ENCODE peak calls at places on chromosomes 5 and 9, in nine cellular contexts. Q is HepG2, T is ovary, J is stomach, U is transverse colon, D is GM12878, K is SK-N-SH, I is sigmoid colon, S is suprapubic skin. P is an unnamed sample.
A peak's percentile ranks its signal among the peaks of the same experiment; 100 is the strongest.

GRCh38 chr5:14464661-14465060 is 116.9 kb upstream of the OTULINL start:
- DNase-seq in Q (no peak), T (no peak), J (no peak), U (no peak), D (no peak), K (no peak), I (no peak), S (no peak), P (no peak)

GRCh38 chr9:132235894-132236661 is 74.2 kb downstream of the NTNG2 start:
- DNase-seq in Q (peak; percentile 46), T (peak; percentile 85), J (peak; percentile 87), U (peak; percentile 74), D (no peak), K (peak; percentile 85), I (peak; percentile 81), S (no peak), P (peak; percentile 46)

GRCh38 chr5:72661405-72661804 is 154.2 kb upstream of the ZNF366 start:
- DNase-seq in Q (no peak), T (no peak), J (no peak), U (no peak), D (no peak), K (no peak), I (no peak), S (no peak), P (no peak)

GRCh38 chr9:36844961-36845360 is 189.1 kb downstream of the PAX5 start:
- DNase-seq in Q (no peak), T (no peak), J (no peak), U (no peak), D (no peak), K (no peak), I (no peak), S (no peak), P (no peak)

GRCh38 chr9:20512636-20513035 is 109.7 kb downstream of the MLLT3 start:
- DNase-seq in Q (no peak), T (no peak), J (no peak), U (no peak), D (no peak), K (no peak), I (no peak), S (no peak), P (no peak)

GRCh38 chr9:130448771-130449170 is 4.0 kb downstream of the ASS1 start:
- DNase-seq in Q (no peak), T (no peak), J (no peak), U (no peak), D (no peak), K (no peak), I (no peak), S (no peak), P (no peak)

GRCh38 chr5:8949908-8950307 is 596.0 kb downstream of the SEMA5A start:
- DNase-seq in Q (no peak), T (no peak), J (no peak), U (no peak), D (peak; percentile 71), K (no peak), I (no peak), S (no peak), P (no peak)

GRCh38 chr5:135713516-135713915 is 120.9 kb upstream of the SLC25A48 start:
- DNase-seq in Q (no peak), T (no peak), J (no peak), U (no peak), D (no peak), K (no peak), I (no peak), S (peak; percentile 0), P (no peak)

GRCh38 chr9:90642570-90643539 is at the start of gene DIRAS2:
- DNase-seq in Q (no peak), T (peak; percentile 37), J (peak; percentile 67), U (peak; percentile 54), D (no peak), K (peak; percentile 85), I (no peak), S (no peak), P (no peak)

GRCh38 chr5:141778211-141778610 is 96.2 kb upstream of the ARAP3 start:
- DNase-seq in Q (no peak), T (peak; percentile 39), J (no peak), U (no peak), D (no peak), K (no peak), I (no peak), S (no peak), P (no peak)

GRCh38 chr9:77752566-77752965 is 104.4 kb upstream of the GNA14 start:
- DNase-seq in Q (no peak), T (no peak), J (no peak), U (no peak), D (no peak), K (no peak), I (no peak), S (no peak), P (no peak)

GRCh38 chr5:139340051-139340450 is 1.6 kb upstream of the PAIP2 start:
- DNase-seq in Q (no peak), T (no peak), J (no peak), U (no peak), D (no peak), K (no peak), I (no peak), S (no peak), P (no peak)

GRCh38 chr5:2205596-2205995 is 322.9 kb upstream of the IRX4 start:
- DNase-seq in Q (no peak), T (no peak), J (no peak), U (no peak), D (no peak), K (no peak), I (no peak), S (no peak), P (no peak)

GRCh38 chr9:111992523-111992922 is 95.9 kb downstream of the UGCG start:
- DNase-seq in Q (no peak), T (no peak), J (no peak), U (no peak), D (peak; percentile 77), K (no peak), I (no peak), S (no peak), P (no peak)

GRCh38 chr5:81852277-81853004 is 101.5 kb upstream of the SSBP2 start:
- DNase-seq in Q (no peak), T (peak; percentile 60), J (no peak), U (peak; percentile 14), D (no peak), K (peak; percentile 59), I (peak; percentile 73), S (peak; percentile 71), P (no peak)

DNA sequence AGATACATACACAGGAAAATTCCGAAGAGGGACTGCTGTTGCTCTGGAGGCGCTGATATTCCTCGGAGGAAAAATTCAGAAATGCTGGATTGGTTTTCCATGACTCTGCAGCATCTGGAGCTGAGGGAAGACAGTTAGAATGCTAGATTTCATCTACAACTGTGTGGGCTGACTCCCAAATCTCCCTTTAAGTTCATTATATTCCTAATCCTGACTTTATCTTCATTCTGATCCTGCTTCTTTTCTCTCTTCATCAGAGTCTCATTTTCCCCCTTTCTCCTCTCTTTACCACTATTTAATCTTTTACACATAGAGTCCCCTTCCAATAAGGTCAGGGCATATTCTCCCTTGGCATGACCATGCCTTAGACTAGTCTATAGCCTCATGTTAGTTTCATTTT is at the start of gene OR1N1:
- DNase-seq in Q (no peak), T (no peak), J (no peak), U (no peak), D (no peak), K (no peak), I (no peak), S (no peak), P (no peak)
- H3K9me3 ChIP-seq in Q (no peaks in the 10 kb centered on the region), T (no peaks in the 10 kb centered on the region), J (no peaks in the 10 kb centered on the region), U (no peaks in the 10 kb centered on the region), D (no peaks in the 10 kb centered on the region), K (no peaks in the 10 kb centered on the region), I (no peaks in the 10 kb centered on the region), S (no peaks in the 10 kb centered on the region), P (no peaks in the 10 kb centered on the region)

DNA sequence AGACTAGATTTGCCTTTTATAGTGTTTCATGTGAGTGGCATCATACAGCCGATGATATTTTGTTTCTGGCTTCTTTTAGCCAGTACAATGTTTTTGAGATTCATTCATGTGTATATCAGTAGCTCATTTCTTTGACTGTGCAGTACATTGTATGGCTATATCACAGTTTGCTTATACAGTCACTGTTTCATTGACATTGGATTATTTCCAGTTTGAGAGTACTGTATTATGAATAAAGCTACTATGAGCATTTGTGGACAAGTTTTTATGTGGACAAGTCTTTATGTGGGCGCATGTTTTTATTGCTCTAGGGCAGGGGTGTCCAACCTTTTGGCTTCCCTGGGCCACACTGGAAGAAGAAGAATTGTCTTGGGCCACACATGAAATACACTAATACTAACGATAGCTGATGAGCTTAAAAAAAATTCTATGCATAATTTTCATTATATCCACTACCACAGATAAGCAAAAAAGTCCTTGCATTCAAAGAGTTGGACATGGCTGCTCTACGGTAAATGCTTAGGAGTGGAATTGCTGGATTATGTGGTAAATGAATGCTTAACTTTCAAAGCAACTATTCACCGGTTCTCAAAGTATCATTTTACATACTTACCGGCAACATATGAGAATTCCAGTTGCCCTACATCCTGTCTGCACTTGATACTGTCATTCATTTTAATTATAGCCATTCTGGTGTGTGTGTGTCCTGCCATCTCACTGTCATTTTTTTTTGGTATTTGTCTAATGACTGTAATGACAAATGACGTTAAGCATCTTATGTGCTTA is 177.8 kb downstream of the RGS3 start:
- DNase-seq in Q (no peak), T (no peak), J (no peak), U (no peak), D (no peak), K (no peak), I (no peak), S (no peak), P (no peak)
- H3K27me3 ChIP-seq in Q (no peaks in the 10 kb centered on the region), T (no peaks in the 10 kb centered on the region), J (no peaks in the 10 kb centered on the region), U (no peaks in the 10 kb centered on the region), D (no peaks in the 10 kb centered on the region), K (no peaks in the 10 kb centered on the region), I (no peaks in the 10 kb centered on the region), S (no peaks in the 10 kb centered on the region), P (peaks cover 8% of the 10 kb centered on the region)

GRCh38 chr9:95750725-95751644 is 124.5 kb upstream of the ERCC6L2 start:
- DNase-seq in Q (no peak), T (no peak), J (no peak), U (no peak), D (peak; percentile 11), K (no peak), I (no peak), S (no peak), P (no peak)
- TF ChIP-seq EP300 in Q (no peak), T (no peak), J (no peak), U (no peak), D (no peak), K (no peak), I (no peak), S (no peak), P (no peak)

DNA sequence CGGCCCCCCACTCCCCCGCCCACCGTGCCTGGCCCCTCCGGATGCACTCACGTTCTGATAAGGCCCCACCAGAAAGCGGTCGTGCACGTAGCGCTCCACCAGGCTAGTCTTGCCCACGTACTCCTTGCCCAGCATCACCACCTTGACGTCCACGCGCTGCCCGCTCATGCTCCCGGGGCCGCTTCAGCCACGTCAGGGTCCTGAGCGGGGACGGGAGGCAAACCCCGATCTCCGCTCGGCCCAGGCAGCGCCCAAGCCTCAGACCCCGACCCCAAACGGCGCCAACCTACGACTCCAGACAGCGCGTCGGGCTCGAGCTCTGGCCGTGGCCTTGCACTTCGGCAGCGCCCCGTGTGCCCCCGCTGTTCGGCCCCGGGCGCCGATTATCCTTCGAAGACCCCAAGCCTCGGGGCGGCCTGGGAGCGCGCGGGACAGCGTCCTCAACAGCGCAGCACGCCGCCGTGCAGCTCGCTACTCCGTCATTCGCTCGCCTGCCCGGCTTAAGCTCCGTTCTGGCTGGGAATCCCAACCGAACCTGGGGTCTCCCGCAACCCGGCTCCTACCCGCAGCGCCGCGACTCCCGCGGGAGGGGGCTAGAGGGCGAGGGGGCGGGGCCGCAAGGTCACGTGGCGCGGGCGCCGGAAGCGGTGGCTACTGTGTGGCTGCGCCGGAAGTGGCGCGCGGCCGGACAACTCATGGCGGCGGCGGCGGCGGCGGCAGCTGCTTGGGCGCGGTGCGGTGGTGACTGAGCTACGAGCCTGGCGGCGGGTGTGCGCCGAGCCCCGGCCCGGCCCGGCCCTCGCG is at the start of the genes PRELID1 and RAB24:
- DNase-seq in Q (peak; percentile 67), T (peak; percentile 93), J (peak; percentile 92), U (peak; percentile 92), D (no peak), K (peak; percentile 98), I (peak; percentile 94), S (peak; percentile 94), P (peak; percentile 84)
- H3K9me3 ChIP-seq in Q (no peaks in the 10 kb centered on the region), T (no peaks in the 10 kb centered on the region), J (no peaks in the 10 kb centered on the region), U (no peaks in the 10 kb centered on the region), D (no peaks in the 10 kb centered on the region), K (no peaks in the 10 kb centered on the region), I (no peaks in the 10 kb centered on the region), S (no peaks in the 10 kb centered on the region), P (no peaks in the 10 kb centered on the region)

P was measured in tibial nerve.